ENCODE peak calls at places on chromosomes 4 and X, in ten cellular contexts. R is Panc1, S is tibial artery, Y is thoracic aorta, K is A549, Q is GM12878, G is kidney, T is left ventricle myocardium inferior, O is ovary, P is uterus. X is an unnamed sample. For H3K4me1, the result is how much of the 10 kb centered on the place peaks cover.

GRCh38 chr4:37664696-37665095 is 21.5 kb downstream of the RELL1 start:
- DNase-seq in K (no peak), Q (no peak), O (no peak), T (no peak), G (no peak), R (no peak), P (no peak), S (no peak), Y (no peak), X (no peak)

GRCh38 chrX:9438950-9439494 is 25.8 kb upstream of the TBL1X start:
- DNase-seq in T (no peak), O (no peak), Q (no peak), G (no peak), P (no peak), R (no peak), S (no peak), K (no peak), Y (no peak), X (no peak)

GRCh38 chr4:148092316-148093014 is 349.7 kb downstream of the NR3C2 start:
- DNase-seq in R (no peak), G (no peak), P (no peak), Q (no peak), Y (no peak), O (no peak), K (no peak), S (no peak), T (no peak), X (no peak)

GRCh38 chrX:100745806-100746537 is 14.1 kb upstream of the SYTL4 start:
- DNase-seq in R (no peak), O (no peak), T (no peak), P (peak), K (no peak), G (no peak), Q (no peak), S (no peak), Y (no peak), X (peak)

GRCh38 chrX:24839331-24839730 is 145.6 kb downstream of the POLA1 start:
- DNase-seq in K (no peak), O (peak), P (no peak), R (no peak), T (no peak), S (no peak), Q (no peak), G (no peak), Y (no peak), X (peak)

GRCh38 chr4:177077572-177077971 is 232.1 kb upstream of the NEIL3 start:
- DNase-seq in O (no peak), R (no peak), S (no peak), Y (no peak), Q (no peak), G (no peak), P (no peak), K (no peak), T (no peak), X (no peak)

GRCh38 chrX:41036668-41037326 is 48.4 kb upstream of the USP9X start:
- DNase-seq in K (no peak), S (no peak), Q (no peak), G (no peak), R (no peak), O (no peak), T (no peak), P (no peak), Y (no peak), X (no peak)

GRCh38 chr4:159764343-159764952 is 661.6 kb downstream of the RAPGEF2 start:
- DNase-seq in R (no peak), S (no peak), O (no peak), Q (no peak), K (peak), Y (no peak), G (no peak), T (no peak), P (no peak), X (peak)

GRCh38 chr4:164748375-164748774 is 5.6 kb upstream of the SMIM31 start:
- DNase-seq in Y (no peak), R (no peak), S (no peak), P (no peak), G (no peak), O (no peak), K (no peak), T (no peak), Q (no peak), X (no peak)

GRCh38 chr4:1512081-1512737 is 106.0 kb upstream of the NKX1-1 start:
- DNase-seq in P (no peak), Q (no peak), K (no peak), G (peak), O (peak), Y (no peak), S (no peak), R (no peak), T (peak), X (no peak)

GRCh38 chr4:69750346-69750745 is 10.1 kb downstream of the SULT1B1 start:
- DNase-seq in T (no peak), O (no peak), S (no peak), G (no peak), K (no peak), P (no peak), Y (no peak), R (no peak), Q (no peak), X (no peak)

GRCh38 chrX:149825424-149825823 is 43.7 kb downstream of the MAGEA9 start:
- DNase-seq in Q (no peak), P (no peak), S (no peak), R (no peak), K (no peak), O (no peak), Y (no peak), T (peak), G (no peak), X (peak)

GRCh38 chr4:145760961-145761929 is 81.3 kb downstream of the C4orf51 start:
- DNase-seq in K (no peak), Y (no peak), T (peak), P (no peak), R (no peak), O (no peak), Q (no peak), S (no peak), G (peak), X (no peak)

GRCh38 chr4:160296476-160296875 is 1193.6 kb downstream of the RAPGEF2 start:
- DNase-seq in K (no peak), O (no peak), S (no peak), T (no peak), R (no peak), P (no peak), Q (no peak), G (no peak), Y (no peak), X (no peak)

GRCh38 chr4:7390906-7391636 is 43.7 kb downstream of the PSAPL1 start:
- DNase-seq in K (no peak), Q (no peak), P (peak), O (no peak), Y (no peak), G (peak), S (no peak), R (no peak), T (no peak), X (no peak)

DNA sequence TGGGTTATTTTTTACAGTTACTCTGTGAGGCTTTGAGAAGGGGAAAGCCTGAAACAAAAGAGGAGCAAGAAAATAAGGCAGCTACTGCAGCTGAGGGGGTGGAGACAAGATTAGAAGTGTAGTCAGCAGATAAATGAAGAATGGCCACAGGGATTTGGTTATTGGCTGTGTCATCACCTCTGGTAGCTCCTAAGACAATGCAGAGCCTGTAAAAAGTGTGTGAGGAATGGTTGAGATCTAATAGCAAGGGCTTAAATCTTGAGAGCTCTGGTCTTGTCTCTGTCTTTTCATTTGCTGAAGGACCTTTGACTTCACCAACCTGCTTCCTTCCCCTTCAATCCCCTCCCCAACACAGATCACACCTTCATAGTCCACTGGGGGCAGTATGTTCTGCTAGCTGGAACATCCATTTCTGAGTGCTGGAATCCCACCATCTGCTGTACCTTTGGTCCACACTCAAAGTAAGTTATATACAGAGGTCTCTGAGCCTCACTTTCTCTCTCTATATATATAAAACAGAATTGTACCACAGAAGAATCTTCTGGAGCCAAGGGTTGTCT is 213.7 kb upstream of the ZIC3 start:
- DNase-seq in O (no peak), Y (no peak), G (no peak), P (no peak), T (no peak), S (no peak), R (no peak), K (no peak), Q (no peak), X (no peak)
- TF ChIP-seq CTCF in O (no peak), Y (no peak), G (no peak), P (no peak), T (no peak), S (no peak), R (peak), K (no peak), Q (peak), X (no peak)

GRCh38 chr4:139232751-139233150 is 47.3 kb downstream of the MGARP start:
- DNase-seq in Y (no peak), S (no peak), T (no peak), K (no peak), R (no peak), P (no peak), G (no peak), O (no peak), Q (no peak), X (no peak)
- H3K4me1 ChIP-seq in Y (under half), S (under half), T (under half), K (under half), R (under half), P (under half), G (under half), O (under half), Q (under half), X (under half)

DNA sequence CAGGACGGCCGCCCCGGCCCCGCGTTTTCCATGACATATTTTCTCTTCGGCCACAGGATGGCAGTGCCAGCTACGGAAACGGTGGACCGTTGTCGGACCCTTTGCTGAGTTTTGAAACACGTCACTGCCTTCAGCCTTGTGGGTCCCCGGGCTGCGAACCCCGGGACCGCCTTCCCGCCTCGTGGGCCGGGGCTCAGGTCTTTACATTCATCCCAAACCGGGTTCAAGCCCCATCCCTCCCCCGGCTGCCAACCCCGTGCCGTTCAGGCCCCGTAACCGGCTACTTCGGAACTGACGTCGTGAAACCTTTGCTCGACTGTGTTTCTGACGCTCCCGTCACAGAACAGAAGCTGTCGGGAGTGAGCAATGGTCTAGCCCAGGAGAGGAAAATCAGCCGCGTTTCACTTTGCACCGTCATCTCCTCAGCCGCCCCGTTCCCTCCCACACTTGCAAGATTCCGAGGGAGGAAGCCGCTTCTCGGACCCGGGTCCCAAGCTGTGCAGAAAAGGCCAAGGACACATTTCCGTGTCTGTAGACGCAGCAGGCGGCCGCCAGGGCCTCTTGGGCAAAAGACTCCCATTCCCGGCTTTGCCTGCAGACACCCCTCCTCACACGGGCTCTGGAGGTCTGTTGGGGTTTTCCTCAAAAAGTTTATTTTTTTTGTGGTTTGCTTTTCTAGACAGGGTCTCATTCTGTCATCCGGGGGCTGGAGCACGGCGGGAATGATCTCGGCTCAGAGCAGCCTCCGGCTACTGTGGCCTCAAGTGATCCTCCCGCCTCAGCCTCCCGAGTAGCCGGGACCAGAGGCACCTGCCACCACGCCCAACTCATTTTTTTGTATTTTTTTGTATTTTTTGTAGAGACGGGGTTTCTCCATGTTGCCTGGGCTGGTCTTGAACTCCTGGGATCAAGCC is 41.4 kb upstream of the PPP2R3B start:
- DNase-seq in O (no peak), G (peak), R (no peak), P (no peak), Q (no peak), T (no peak), K (peak), S (no peak), Y (no peak), X (no peak)
- TF ChIP-seq CTCF in O (no peak), G (no peak), R (no peak), P (no peak), Q (no peak), T (no peak), K (peak), S (no peak), Y (no peak), X (no peak)

DNA sequence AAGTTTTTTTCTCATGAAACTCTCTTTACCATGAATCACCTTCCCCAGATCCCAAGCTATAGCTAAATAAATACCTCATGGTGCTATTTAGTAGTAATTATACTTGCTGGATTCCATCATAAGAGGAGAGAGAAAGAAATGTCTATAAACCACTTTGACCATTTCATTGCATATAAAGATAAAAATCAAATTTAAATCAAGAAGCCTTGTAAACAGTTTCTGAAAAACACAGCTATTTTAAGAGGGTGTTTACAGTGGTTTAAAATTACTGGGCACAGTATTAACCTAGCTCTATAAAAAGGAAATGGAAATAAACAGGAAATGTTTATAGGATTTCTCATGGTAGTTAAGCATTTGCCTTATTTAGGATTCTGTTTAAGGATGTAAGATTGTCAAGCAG is 637.9 kb downstream of the ADGRL3 start:
- DNase-seq in T (no peak), G (no peak), Q (no peak), K (no peak), P (no peak), O (no peak), R (no peak), Y (no peak), S (no peak), X (no peak)
- H3K4me1 ChIP-seq in T (under half), G (under half), Q (under half), K (under half), P (under half), O (under half), R (under half), Y (under half), S (under half), X (under half)

GRCh38 chrX:131216828-131217227 is 72.3 kb downstream of the IGSF1 start:
- DNase-seq in K (no peak), Y (no peak), G (no peak), O (no peak), R (no peak), S (no peak), P (no peak), T (no peak), Q (no peak), X (no peak)

GRCh38 chrX:131213400-131213799 is 75.7 kb downstream of the IGSF1 start:
- DNase-seq in G (no peak), Y (no peak), Q (no peak), K (no peak), S (no peak), R (no peak), O (no peak), T (no peak), P (no peak), X (no peak)

DNA sequence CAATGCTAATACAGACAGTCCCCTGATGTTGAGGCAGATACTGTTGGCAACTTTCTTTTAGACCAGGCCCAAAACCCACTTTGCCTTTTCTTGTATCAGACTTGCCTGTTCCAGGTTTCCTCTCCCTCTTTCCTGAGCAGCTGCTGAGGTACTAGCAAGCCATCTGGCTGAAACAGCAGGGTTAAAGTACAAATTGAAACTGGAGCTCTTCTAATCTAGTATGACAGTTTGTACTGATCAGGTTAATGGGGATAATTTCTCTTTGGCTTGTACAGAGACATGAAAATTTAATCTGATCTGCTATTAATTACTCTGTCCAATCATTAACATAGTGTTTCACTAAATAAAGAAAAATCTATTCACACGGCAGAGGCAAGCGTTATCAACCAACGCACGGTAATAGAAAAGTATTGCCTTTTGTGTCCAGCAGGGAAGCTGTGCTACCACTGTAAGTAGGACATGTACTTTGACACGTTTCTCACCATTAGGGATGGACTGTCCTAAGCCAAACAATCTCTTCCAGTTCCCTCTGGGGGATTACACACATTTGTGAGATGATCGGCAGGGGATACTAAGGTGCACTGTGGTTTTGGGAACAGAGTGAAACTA is 71.1 kb downstream of the IGSF1 start:
- DNase-seq in T (no peak), O (no peak), R (no peak), K (no peak), P (no peak), Y (no peak), S (no peak), Q (no peak), G (no peak), X (no peak)
- TF ChIP-seq CTCF in T (no peak), O (no peak), R (no peak), K (no peak), P (no peak), Y (no peak), S (no peak), Q (no peak), G (no peak), X (no peak)

DNA sequence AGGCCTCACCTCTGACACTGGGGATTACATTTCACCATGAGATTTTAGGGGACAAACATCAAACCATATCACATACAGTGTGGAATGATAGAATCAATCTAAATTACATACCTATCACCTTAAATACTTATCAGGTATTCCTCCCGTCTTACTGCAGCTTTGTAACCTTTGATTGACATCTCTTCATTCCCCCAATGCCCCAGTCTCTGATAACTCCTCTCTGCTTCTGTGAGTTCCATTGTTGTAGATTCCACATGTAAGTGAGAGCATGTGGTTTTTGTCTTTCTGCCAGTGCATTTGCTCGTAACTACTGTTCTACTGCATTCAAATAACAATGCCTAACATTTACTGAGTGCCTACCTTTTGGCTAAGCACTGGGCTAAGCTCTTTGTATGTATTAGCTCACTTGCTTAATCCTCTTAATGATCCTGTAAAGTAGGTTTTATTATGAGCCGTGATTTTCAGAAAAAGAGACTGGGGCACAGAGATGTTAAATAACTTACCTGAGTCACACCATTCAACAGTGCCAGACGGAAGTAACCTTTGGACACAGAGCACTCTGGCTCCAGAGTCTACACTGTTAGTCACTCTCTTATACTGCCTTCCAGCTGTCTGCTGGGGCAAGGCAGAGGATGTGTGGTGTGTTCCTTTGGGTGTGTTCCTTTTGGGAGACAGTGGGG is 63.7 kb upstream of the ESX1 start:
- DNase-seq in Q (no peak), Y (no peak), O (no peak), S (no peak), K (peak), G (no peak), T (no peak), P (no peak), R (no peak), X (no peak)
- H3K4me1 ChIP-seq in Q (under half), Y (under half), O (under half), S (under half), K (under half), G (under half), T (under half), P (under half), R (under half), X (under half)

X was measured in testis.